ENCODE peak calls at places on chromosomes 13 and 19, in five cellular contexts. One of them, this sample, is unnamed. For H3K4me1, the result is how much of the 10 kb centered on the place peaks cover.

GRCh38 chr19:48203227-48203793 is 32.8 kb downstream of the ZSWIM9 start:
- DNase-seq in left ventricle myocardium inferior: no peak
- DNase-seq in astrocyte: no peak
- DNase-seq in Panc1: no peak
- DNase-seq in fibroblast of lung: no peak
- DNase-seq in this sample: no peak

GRCh38 chr13:30727491-30728350 is 7.6 kb upstream of the ALOX5AP start:
- DNase-seq in Panc1: no peak
- DNase-seq in fibroblast of lung: no peak
- DNase-seq in left ventricle myocardium inferior: no peak
- DNase-seq in astrocyte: no peak
- DNase-seq in this sample: no peak

GRCh38 chr13:113822956-113823744 is 40.7 kb downstream of the GAS6 start:
- DNase-seq in fibroblast of lung: no peak
- DNase-seq in left ventricle myocardium inferior: no peak
- DNase-seq in Panc1: no peak
- DNase-seq in astrocyte: no peak
- DNase-seq in this sample: no peak

GRCh38 chr13:37968555-37968954 is 99.0 kb upstream of the TRPC4 start:
- DNase-seq in astrocyte: no peak
- DNase-seq in left ventricle myocardium inferior: no peak
- DNase-seq in fibroblast of lung: no peak
- DNase-seq in Panc1: no peak
- DNase-seq in this sample: no peak

GRCh38 chr13:71866173-71867091 is 572 bp downstream of the DACH1 start:
- DNase-seq in astrocyte: no peak
- DNase-seq in left ventricle myocardium inferior: peak
- DNase-seq in fibroblast of lung: peak
- DNase-seq in Panc1: no peak
- DNase-seq in this sample: no peak

GRCh38 chr13:98144501-98145350 is 1.8 kb downstream of the FARP1 start:
- DNase-seq in fibroblast of lung: peak
- DNase-seq in left ventricle myocardium inferior: no peak
- DNase-seq in Panc1: no peak
- DNase-seq in astrocyte: peak
- DNase-seq in this sample: peak

GRCh38 chr13:85277753-85278152 is 521.5 kb downstream of the SLITRK6 start:
- DNase-seq in Panc1: no peak
- DNase-seq in left ventricle myocardium inferior: no peak
- DNase-seq in fibroblast of lung: peak
- DNase-seq in astrocyte: peak
- DNase-seq in this sample: peak

GRCh38 chr13:26719356-26719945 is 41.1 kb downstream of the GPR12 start:
- DNase-seq in Panc1: no peak
- DNase-seq in fibroblast of lung: no peak
- DNase-seq in astrocyte: no peak
- DNase-seq in left ventricle myocardium inferior: no peak
- DNase-seq in this sample: no peak

GRCh38 chr19:12730054-12730453 is 4.4 kb downstream of the TRIR start:
- DNase-seq in astrocyte: no peak
- DNase-seq in fibroblast of lung: no peak
- DNase-seq in left ventricle myocardium inferior: no peak
- DNase-seq in Panc1: no peak
- DNase-seq in this sample: no peak
- H3K4me1 ChIP-seq in astrocyte: under half
- H3K4me1 ChIP-seq in fibroblast of lung: under half
- H3K4me1 ChIP-seq in left ventricle myocardium inferior: under half
- H3K4me1 ChIP-seq in Panc1: under half
- H3K4me1 ChIP-seq in this sample: under half

GRCh38 chr13:101399365-101399764 is 16.9 kb downstream of the NALCN start:
- DNase-seq in astrocyte: peak
- DNase-seq in fibroblast of lung: peak
- DNase-seq in Panc1: no peak
- DNase-seq in left ventricle myocardium inferior: no peak
- DNase-seq in this sample: peak

GRCh38 chr13:101394597-101394996 is 21.7 kb downstream of the NALCN start:
- DNase-seq in fibroblast of lung: peak
- DNase-seq in astrocyte: no peak
- DNase-seq in left ventricle myocardium inferior: no peak
- DNase-seq in Panc1: no peak
- DNase-seq in this sample: no peak

GRCh38 chr13:101398191-101398590 is 18.1 kb downstream of the NALCN start:
- DNase-seq in fibroblast of lung: peak
- DNase-seq in astrocyte: peak
- DNase-seq in left ventricle myocardium inferior: no peak
- DNase-seq in Panc1: no peak
- DNase-seq in this sample: peak

GRCh38 chr13:101398920-101399319 is 17.4 kb downstream of the NALCN start:
- DNase-seq in left ventricle myocardium inferior: no peak
- DNase-seq in astrocyte: peak
- DNase-seq in Panc1: no peak
- DNase-seq in fibroblast of lung: peak
- DNase-seq in this sample: peak

GRCh38 chr13:101397742-101398141 is 18.6 kb downstream of the NALCN start:
- DNase-seq in fibroblast of lung: peak
- DNase-seq in Panc1: no peak
- DNase-seq in astrocyte: peak
- DNase-seq in left ventricle myocardium inferior: no peak
- DNase-seq in this sample: peak
- H3K27ac ChIP-seq in fibroblast of lung: peak
- H3K27ac ChIP-seq in Panc1: no peak
- H3K27ac ChIP-seq in astrocyte: peak
- H3K27ac ChIP-seq in left ventricle myocardium inferior: no peak
- H3K27ac ChIP-seq in this sample: no peak

GRCh38 chr13:22134261-22134660 is 463.4 kb downstream of the FGF9 start:
- DNase-seq in astrocyte: no peak
- DNase-seq in left ventricle myocardium inferior: no peak
- DNase-seq in fibroblast of lung: no peak
- DNase-seq in Panc1: no peak
- DNase-seq in this sample: no peak

GRCh38 chr13:22127277-22128143 is 456.6 kb downstream of the FGF9 start:
- DNase-seq in astrocyte: no peak
- DNase-seq in fibroblast of lung: no peak
- DNase-seq in left ventricle myocardium inferior: no peak
- DNase-seq in Panc1: no peak
- DNase-seq in this sample: no peak

GRCh38 chr13:22128413-22129198 is 457.7 kb downstream of the FGF9 start:
- DNase-seq in astrocyte: no peak
- DNase-seq in Panc1: no peak
- DNase-seq in fibroblast of lung: no peak
- DNase-seq in left ventricle myocardium inferior: no peak
- DNase-seq in this sample: no peak

GRCh38 chr13:22126433-22127021 is 455.7 kb downstream of the FGF9 start:
- DNase-seq in left ventricle myocardium inferior: no peak
- DNase-seq in astrocyte: no peak
- DNase-seq in fibroblast of lung: no peak
- DNase-seq in Panc1: no peak
- DNase-seq in this sample: no peak

DNA sequence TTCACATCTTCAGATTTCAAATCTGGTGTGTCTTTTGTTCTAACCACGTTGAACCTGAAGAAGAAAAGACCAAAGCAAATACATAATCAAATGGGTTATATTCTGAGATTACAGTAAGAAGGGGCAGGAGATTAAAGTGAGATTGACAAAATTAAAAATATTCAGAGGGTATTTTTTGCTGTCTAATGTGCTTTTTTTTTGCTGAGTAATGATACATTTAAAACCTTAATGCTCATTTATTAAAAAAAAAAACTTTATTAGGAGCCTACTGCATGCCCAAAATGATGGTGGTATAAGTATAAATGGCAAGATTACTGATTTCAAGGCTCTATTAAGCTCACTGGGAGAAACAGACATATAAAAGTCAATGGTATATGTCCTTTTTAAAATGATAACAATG is 459.4 kb downstream of the FGF9 start:
- DNase-seq in left ventricle myocardium inferior: no peak
- DNase-seq in Panc1: no peak
- DNase-seq in fibroblast of lung: no peak
- DNase-seq in astrocyte: no peak
- DNase-seq in this sample: no peak
- H3K4me1 ChIP-seq in left ventricle myocardium inferior: under half
- H3K4me1 ChIP-seq in Panc1: under half
- H3K4me1 ChIP-seq in fibroblast of lung: under half
- H3K4me1 ChIP-seq in astrocyte: under half
- H3K4me1 ChIP-seq in this sample: under half

GRCh38 chr19:54138777-54139256 is 1.3 kb downstream of the CNOT3 start:
- DNase-seq in fibroblast of lung: no peak
- DNase-seq in astrocyte: no peak
- DNase-seq in Panc1: no peak
- DNase-seq in left ventricle myocardium inferior: no peak
- DNase-seq in this sample: no peak
- H3K27ac ChIP-seq in fibroblast of lung: no peak
- H3K27ac ChIP-seq in astrocyte: no peak
- H3K27ac ChIP-seq in Panc1: peak
- H3K27ac ChIP-seq in left ventricle myocardium inferior: peak
- H3K27ac ChIP-seq in this sample: no peak

DNA sequence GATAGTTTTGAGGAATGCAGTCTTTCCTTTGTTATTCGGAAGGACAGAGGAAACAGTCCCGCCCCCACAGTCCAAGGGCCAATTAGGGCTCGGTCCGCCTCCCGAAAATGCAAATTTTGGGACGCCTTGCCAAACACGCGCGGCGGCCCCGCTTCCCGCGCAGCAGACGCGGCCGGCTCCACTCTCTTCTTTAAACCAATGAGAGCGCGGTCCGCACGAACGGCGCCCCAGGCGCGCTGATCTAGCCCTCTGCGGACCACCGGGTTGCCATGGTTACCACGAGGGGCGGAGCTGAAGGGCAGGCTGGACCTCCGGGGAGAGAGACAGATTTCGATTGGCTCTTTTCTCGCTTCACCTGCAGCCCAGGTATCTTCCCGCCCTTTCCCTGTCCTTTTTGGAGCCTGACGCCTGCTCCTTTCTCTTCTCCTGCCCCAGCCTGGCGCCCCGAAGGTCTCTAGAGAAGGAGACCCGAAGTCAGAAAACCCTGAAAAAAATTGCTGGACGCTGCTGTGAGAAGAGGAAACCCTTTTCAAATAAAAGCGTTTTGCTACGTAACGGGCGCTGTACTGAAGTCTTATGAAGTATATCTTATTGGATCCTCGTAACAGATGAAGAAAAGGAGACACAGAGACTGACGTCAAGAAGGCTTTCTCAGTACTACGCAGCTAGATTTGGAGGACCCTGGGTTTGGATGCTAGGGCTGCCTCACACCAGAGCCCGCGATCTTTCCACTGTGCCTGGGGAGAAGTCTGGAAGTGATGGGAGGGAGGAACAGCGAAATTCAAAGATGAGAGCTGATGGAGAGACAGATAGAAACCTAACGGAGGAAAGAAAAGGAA is 2.0 kb downstream of the PTH2 start:
- DNase-seq in astrocyte: peak
- DNase-seq in left ventricle myocardium inferior: peak
- DNase-seq in fibroblast of lung: peak
- DNase-seq in Panc1: no peak
- DNase-seq in this sample: no peak
- H3K4me1 ChIP-seq in astrocyte: under half
- H3K4me1 ChIP-seq in left ventricle myocardium inferior: under half
- H3K4me1 ChIP-seq in fibroblast of lung: under half
- H3K4me1 ChIP-seq in Panc1: under half
- H3K4me1 ChIP-seq in this sample: under half

GRCh38 chr19:17073869-17074627 is 1.2 kb downstream of the HAUS8 start:
- DNase-seq in astrocyte: no peak
- DNase-seq in fibroblast of lung: no peak
- DNase-seq in left ventricle myocardium inferior: no peak
- DNase-seq in Panc1: no peak
- DNase-seq in this sample: no peak
- H3K27ac ChIP-seq in astrocyte: peak
- H3K27ac ChIP-seq in fibroblast of lung: peak
- H3K27ac ChIP-seq in left ventricle myocardium inferior: peak
- H3K27ac ChIP-seq in Panc1: peak
- H3K27ac ChIP-seq in this sample: no peak

GRCh38 chr19:18270304-18270703 is 3.9 kb downstream of the IQCN start:
- DNase-seq in left ventricle myocardium inferior: no peak
- DNase-seq in Panc1: no peak
- DNase-seq in astrocyte: no peak
- DNase-seq in fibroblast of lung: no peak
- DNase-seq in this sample: no peak

GRCh38 chr19:18273566-18274302 is 518 bp downstream of the IQCN start:
- DNase-seq in astrocyte: no peak
- DNase-seq in fibroblast of lung: no peak
- DNase-seq in left ventricle myocardium inferior: no peak
- DNase-seq in Panc1: no peak
- DNase-seq in this sample: no peak

GRCh38 chr19:18274776-18275356 is 614 bp upstream of the IQCN start:
- DNase-seq in Panc1: no peak
- DNase-seq in fibroblast of lung: peak
- DNase-seq in astrocyte: peak
- DNase-seq in left ventricle myocardium inferior: peak
- DNase-seq in this sample: peak

GRCh38 chr19:18271433-18271841 is 2.8 kb downstream of the IQCN start:
- DNase-seq in Panc1: no peak
- DNase-seq in fibroblast of lung: no peak
- DNase-seq in astrocyte: no peak
- DNase-seq in left ventricle myocardium inferior: no peak
- DNase-seq in this sample: no peak

GRCh38 chr19:18274303-18274775 is at the start of gene IQCN:
- DNase-seq in Panc1: no peak
- DNase-seq in astrocyte: no peak
- DNase-seq in left ventricle myocardium inferior: no peak
- DNase-seq in fibroblast of lung: peak
- DNase-seq in this sample: peak
- H3K4me1 ChIP-seq in Panc1: under half
- H3K4me1 ChIP-seq in astrocyte: under half
- H3K4me1 ChIP-seq in left ventricle myocardium inferior: half or more
- H3K4me1 ChIP-seq in fibroblast of lung: under half
- H3K4me1 ChIP-seq in this sample: under half

DNA sequence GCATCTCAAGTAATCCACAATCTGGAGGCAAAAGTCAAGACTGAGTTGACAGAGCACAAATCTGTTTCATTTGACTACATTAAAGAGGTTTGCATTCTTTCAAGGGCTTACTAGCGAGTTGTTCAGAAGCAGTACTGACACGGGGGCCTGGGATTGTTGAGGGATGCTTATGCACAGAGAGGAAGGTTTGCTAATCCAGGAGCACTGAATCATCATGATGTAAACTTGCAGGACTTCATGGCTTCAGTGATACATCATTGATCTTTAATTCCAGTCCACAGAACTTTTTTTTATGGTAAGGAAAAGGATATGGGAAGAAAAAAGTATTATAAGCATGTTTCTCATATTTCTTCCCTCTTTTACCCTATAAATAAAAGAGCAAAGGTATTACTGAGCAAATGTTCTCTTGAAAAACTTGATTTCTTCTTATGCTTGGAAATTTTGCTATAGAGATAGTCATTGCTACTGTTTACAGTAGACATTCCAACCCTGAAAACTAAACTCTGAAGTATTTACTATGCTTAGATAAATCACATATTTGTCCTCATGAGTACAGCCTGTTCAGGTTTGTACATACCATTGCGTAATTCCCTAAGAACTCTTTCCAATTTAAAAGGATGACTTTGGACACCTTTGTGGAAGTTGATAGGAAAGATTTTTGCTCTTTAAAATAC is 65.8 kb upstream of the KPNA3 start:
- DNase-seq in fibroblast of lung: peak
- DNase-seq in astrocyte: peak
- DNase-seq in left ventricle myocardium inferior: no peak
- DNase-seq in Panc1: peak
- DNase-seq in this sample: peak
- H3K27ac ChIP-seq in fibroblast of lung: peak
- H3K27ac ChIP-seq in astrocyte: peak
- H3K27ac ChIP-seq in left ventricle myocardium inferior: no peak
- H3K27ac ChIP-seq in Panc1: peak
- H3K27ac ChIP-seq in this sample: no peak

GRCh38 chr13:32432856-32433255 is 4.9 kb upstream of the N4BP2L1 start:
- DNase-seq in astrocyte: no peak
- DNase-seq in left ventricle myocardium inferior: no peak
- DNase-seq in Panc1: no peak
- DNase-seq in fibroblast of lung: no peak
- DNase-seq in this sample: peak
- H3K4me1 ChIP-seq in astrocyte: under half
- H3K4me1 ChIP-seq in left ventricle myocardium inferior: under half
- H3K4me1 ChIP-seq in Panc1: under half
- H3K4me1 ChIP-seq in fibroblast of lung: under half
- H3K4me1 ChIP-seq in this sample: under half

GRCh38 chr13:94175076-94175475 is 304.4 kb downstream of the DCT start:
- DNase-seq in astrocyte: no peak
- DNase-seq in left ventricle myocardium inferior: no peak
- DNase-seq in Panc1: no peak
- DNase-seq in fibroblast of lung: no peak
- DNase-seq in this sample: no peak
- H3K27ac ChIP-seq in astrocyte: no peak
- H3K27ac ChIP-seq in left ventricle myocardium inferior: no peak
- H3K27ac ChIP-seq in Panc1: no peak
- H3K27ac ChIP-seq in fibroblast of lung: no peak
- H3K27ac ChIP-seq in this sample: no peak